ENCODE peak calls at places on chromosomes 11 and 22, in eight cellular contexts. One of them, this sample, is unnamed.
A peak's percentile ranks its signal among the peaks of the same experiment; 100 is the strongest.

GRCh38 chr11:5336331-5336730 is 7.0 kb downstream of the OR51B5 start:
- DNase-seq in stimulated activated CD4-positive, alpha-beta T cell treated with anti-CD3 and anti-CD28 coated beads, Interleukin-12 subunit alpha, Interleukin-12 subunit beta, amount 100 ng/mL, for 48 hours: no peak
- DNase-seq in head of caudate nucleus: no peak
- DNase-seq in foreskin keratinocyte: no peak
- DNase-seq in astrocyte of the cerebellum: no peak
- DNase-seq in CD4-positive, alpha-beta T cell: no peak
- DNase-seq in left colon: no peak
- DNase-seq in RWPE1: no peak
- DNase-seq in this sample: no peak

GRCh38 chr11:26134481-26135355 is 197.2 kb upstream of the ANO3 start:
- DNase-seq in stimulated activated CD4-positive, alpha-beta T cell treated with anti-CD3 and anti-CD28 coated beads, Interleukin-12 subunit alpha, Interleukin-12 subunit beta, amount 100 ng/mL, for 48 hours: no peak
- DNase-seq in head of caudate nucleus: peak; percentile 36
- DNase-seq in foreskin keratinocyte: no peak
- DNase-seq in astrocyte of the cerebellum: peak; percentile 6
- DNase-seq in CD4-positive, alpha-beta T cell: no peak
- DNase-seq in left colon: no peak
- DNase-seq in RWPE1: peak; percentile 5
- DNase-seq in this sample: peak; percentile 83

GRCh38 chr22:16793831-16794230 is 31.4 kb downstream of the XKR3 start:
- DNase-seq in stimulated activated CD4-positive, alpha-beta T cell treated with anti-CD3 and anti-CD28 coated beads, Interleukin-12 subunit alpha, Interleukin-12 subunit beta, amount 100 ng/mL, for 48 hours: no peak
- DNase-seq in head of caudate nucleus: no peak
- DNase-seq in foreskin keratinocyte: no peak
- DNase-seq in astrocyte of the cerebellum: no peak
- DNase-seq in CD4-positive, alpha-beta T cell: no peak
- DNase-seq in left colon: no peak
- DNase-seq in RWPE1: no peak
- DNase-seq in this sample: no peak

GRCh38 chr11:108870373-108871020 is 205.6 kb downstream of the DDX10 start:
- DNase-seq in stimulated activated CD4-positive, alpha-beta T cell treated with anti-CD3 and anti-CD28 coated beads, Interleukin-12 subunit alpha, Interleukin-12 subunit beta, amount 100 ng/mL, for 48 hours: no peak
- DNase-seq in head of caudate nucleus: no peak
- DNase-seq in foreskin keratinocyte: no peak
- DNase-seq in astrocyte of the cerebellum: no peak
- DNase-seq in CD4-positive, alpha-beta T cell: no peak
- DNase-seq in left colon: no peak
- DNase-seq in RWPE1: no peak
- DNase-seq in this sample: no peak

GRCh38 chr22:23579870-23580585 is at the start of gene IGLL1:
- DNase-seq in stimulated activated CD4-positive, alpha-beta T cell treated with anti-CD3 and anti-CD28 coated beads, Interleukin-12 subunit alpha, Interleukin-12 subunit beta, amount 100 ng/mL, for 48 hours: no peak
- DNase-seq in head of caudate nucleus: no peak
- DNase-seq in foreskin keratinocyte: no peak
- DNase-seq in astrocyte of the cerebellum: no peak
- DNase-seq in CD4-positive, alpha-beta T cell: no peak
- DNase-seq in left colon: no peak
- DNase-seq in RWPE1: no peak
- DNase-seq in this sample: no peak

GRCh38 chr22:30116362-30117117 is 36.3 kb downstream of the HORMAD2 start:
- DNase-seq in stimulated activated CD4-positive, alpha-beta T cell treated with anti-CD3 and anti-CD28 coated beads, Interleukin-12 subunit alpha, Interleukin-12 subunit beta, amount 100 ng/mL, for 48 hours: no peak
- DNase-seq in head of caudate nucleus: no peak
- DNase-seq in foreskin keratinocyte: peak; percentile 49
- DNase-seq in astrocyte of the cerebellum: peak; percentile 4
- DNase-seq in CD4-positive, alpha-beta T cell: no peak
- DNase-seq in left colon: no peak
- DNase-seq in RWPE1: peak; percentile 32
- DNase-seq in this sample: no peak

GRCh38 chr22:48198489-48199459 is 1436.3 kb downstream of the TBC1D22A start:
- DNase-seq in stimulated activated CD4-positive, alpha-beta T cell treated with anti-CD3 and anti-CD28 coated beads, Interleukin-12 subunit alpha, Interleukin-12 subunit beta, amount 100 ng/mL, for 48 hours: no peak
- DNase-seq in head of caudate nucleus: no peak
- DNase-seq in foreskin keratinocyte: no peak
- DNase-seq in astrocyte of the cerebellum: no peak
- DNase-seq in CD4-positive, alpha-beta T cell: no peak
- DNase-seq in left colon: no peak
- DNase-seq in RWPE1: no peak
- DNase-seq in this sample: peak; percentile 19

GRCh38 chr22:45271667-45272188 is 13.0 kb upstream of the UPK3A start:
- DNase-seq in stimulated activated CD4-positive, alpha-beta T cell treated with anti-CD3 and anti-CD28 coated beads, Interleukin-12 subunit alpha, Interleukin-12 subunit beta, amount 100 ng/mL, for 48 hours: no peak
- DNase-seq in head of caudate nucleus: no peak
- DNase-seq in foreskin keratinocyte: no peak
- DNase-seq in astrocyte of the cerebellum: no peak
- DNase-seq in CD4-positive, alpha-beta T cell: no peak
- DNase-seq in left colon: peak; percentile 64
- DNase-seq in RWPE1: no peak
- DNase-seq in this sample: peak; percentile 71

GRCh38 chr11:30879322-30880020 is 293.3 kb upstream of the MPPED2 start:
- DNase-seq in stimulated activated CD4-positive, alpha-beta T cell treated with anti-CD3 and anti-CD28 coated beads, Interleukin-12 subunit alpha, Interleukin-12 subunit beta, amount 100 ng/mL, for 48 hours: no peak
- DNase-seq in head of caudate nucleus: no peak
- DNase-seq in foreskin keratinocyte: no peak
- DNase-seq in astrocyte of the cerebellum: peak; percentile 4
- DNase-seq in CD4-positive, alpha-beta T cell: no peak
- DNase-seq in left colon: no peak
- DNase-seq in RWPE1: no peak
- DNase-seq in this sample: no peak

GRCh38 chr11:122727101-122727929 is 71.8 kb downstream of the UBASH3B start:
- DNase-seq in stimulated activated CD4-positive, alpha-beta T cell treated with anti-CD3 and anti-CD28 coated beads, Interleukin-12 subunit alpha, Interleukin-12 subunit beta, amount 100 ng/mL, for 48 hours: peak; percentile 38
- DNase-seq in head of caudate nucleus: no peak
- DNase-seq in foreskin keratinocyte: no peak
- DNase-seq in astrocyte of the cerebellum: no peak
- DNase-seq in CD4-positive, alpha-beta T cell: peak; percentile 25
- DNase-seq in left colon: no peak
- DNase-seq in RWPE1: no peak
- DNase-seq in this sample: no peak

GRCh38 chr11:35792148-35792845 is 129.7 kb downstream of the TRIM44 start:
- DNase-seq in stimulated activated CD4-positive, alpha-beta T cell treated with anti-CD3 and anti-CD28 coated beads, Interleukin-12 subunit alpha, Interleukin-12 subunit beta, amount 100 ng/mL, for 48 hours: no peak
- DNase-seq in head of caudate nucleus: no peak
- DNase-seq in foreskin keratinocyte: no peak
- DNase-seq in astrocyte of the cerebellum: no peak
- DNase-seq in CD4-positive, alpha-beta T cell: no peak
- DNase-seq in left colon: no peak
- DNase-seq in RWPE1: no peak
- DNase-seq in this sample: no peak

GRCh38 chr11:45655347-45655756 is 10.1 kb downstream of the CHST1 start:
- DNase-seq in stimulated activated CD4-positive, alpha-beta T cell treated with anti-CD3 and anti-CD28 coated beads, Interleukin-12 subunit alpha, Interleukin-12 subunit beta, amount 100 ng/mL, for 48 hours: peak; percentile 59
- DNase-seq in head of caudate nucleus: peak; percentile 91
- DNase-seq in foreskin keratinocyte: peak; percentile 24
- DNase-seq in astrocyte of the cerebellum: peak; percentile 41
- DNase-seq in CD4-positive, alpha-beta T cell: peak; percentile 55
- DNase-seq in left colon: no peak
- DNase-seq in RWPE1: peak; percentile 80
- DNase-seq in this sample: peak; percentile 69

GRCh38 chr11:63670077-63670737 is 969 bp downstream of the ATL3 start:
- DNase-seq in stimulated activated CD4-positive, alpha-beta T cell treated with anti-CD3 and anti-CD28 coated beads, Interleukin-12 subunit alpha, Interleukin-12 subunit beta, amount 100 ng/mL, for 48 hours: no peak
- DNase-seq in head of caudate nucleus: no peak
- DNase-seq in foreskin keratinocyte: no peak
- DNase-seq in astrocyte of the cerebellum: no peak
- DNase-seq in CD4-positive, alpha-beta T cell: no peak
- DNase-seq in left colon: no peak
- DNase-seq in RWPE1: no peak
- DNase-seq in this sample: no peak

GRCh38 chr22:25437414-25438160 is 126.9 kb upstream of the GRK3 start:
- DNase-seq in stimulated activated CD4-positive, alpha-beta T cell treated with anti-CD3 and anti-CD28 coated beads, Interleukin-12 subunit alpha, Interleukin-12 subunit beta, amount 100 ng/mL, for 48 hours: no peak
- DNase-seq in head of caudate nucleus: no peak
- DNase-seq in foreskin keratinocyte: no peak
- DNase-seq in astrocyte of the cerebellum: no peak
- DNase-seq in CD4-positive, alpha-beta T cell: no peak
- DNase-seq in left colon: no peak
- DNase-seq in RWPE1: no peak
- DNase-seq in this sample: no peak

GRCh38 chr11:60971520-60971919 is at the start of gene CD6:
- DNase-seq in stimulated activated CD4-positive, alpha-beta T cell treated with anti-CD3 and anti-CD28 coated beads, Interleukin-12 subunit alpha, Interleukin-12 subunit beta, amount 100 ng/mL, for 48 hours: no peak
- DNase-seq in head of caudate nucleus: no peak
- DNase-seq in foreskin keratinocyte: no peak
- DNase-seq in astrocyte of the cerebellum: no peak
- DNase-seq in CD4-positive, alpha-beta T cell: peak; percentile 61
- DNase-seq in left colon: no peak
- DNase-seq in RWPE1: no peak
- DNase-seq in this sample: no peak

GRCh38 chr11:65013130-65013691 is 749 bp upstream of the ARL2 start:
- DNase-seq in stimulated activated CD4-positive, alpha-beta T cell treated with anti-CD3 and anti-CD28 coated beads, Interleukin-12 subunit alpha, Interleukin-12 subunit beta, amount 100 ng/mL, for 48 hours: peak; percentile 85
- DNase-seq in head of caudate nucleus: peak; percentile 94
- DNase-seq in foreskin keratinocyte: no peak
- DNase-seq in astrocyte of the cerebellum: peak; percentile 52
- DNase-seq in CD4-positive, alpha-beta T cell: peak; percentile 85
- DNase-seq in left colon: peak; percentile 93
- DNase-seq in RWPE1: peak; percentile 90
- DNase-seq in this sample: peak; percentile 79

GRCh38 chr22:27349456-27349855 is 452.1 kb downstream of the MN1 start:
- DNase-seq in stimulated activated CD4-positive, alpha-beta T cell treated with anti-CD3 and anti-CD28 coated beads, Interleukin-12 subunit alpha, Interleukin-12 subunit beta, amount 100 ng/mL, for 48 hours: no peak
- DNase-seq in head of caudate nucleus: no peak
- DNase-seq in foreskin keratinocyte: no peak
- DNase-seq in astrocyte of the cerebellum: no peak
- DNase-seq in CD4-positive, alpha-beta T cell: no peak
- DNase-seq in left colon: no peak
- DNase-seq in RWPE1: no peak
- DNase-seq in this sample: no peak

GRCh38 chr11:123122852-123123251 is 60.9 kb upstream of the HSPA8 start:
- DNase-seq in stimulated activated CD4-positive, alpha-beta T cell treated with anti-CD3 and anti-CD28 coated beads, Interleukin-12 subunit alpha, Interleukin-12 subunit beta, amount 100 ng/mL, for 48 hours: no peak
- DNase-seq in head of caudate nucleus: no peak
- DNase-seq in foreskin keratinocyte: no peak
- DNase-seq in astrocyte of the cerebellum: no peak
- DNase-seq in CD4-positive, alpha-beta T cell: no peak
- DNase-seq in left colon: no peak
- DNase-seq in RWPE1: no peak
- DNase-seq in this sample: no peak

GRCh38 chr11:17721242-17721999 is 2.0 kb downstream of the MYOD1 start:
- DNase-seq in stimulated activated CD4-positive, alpha-beta T cell treated with anti-CD3 and anti-CD28 coated beads, Interleukin-12 subunit alpha, Interleukin-12 subunit beta, amount 100 ng/mL, for 48 hours: no peak
- DNase-seq in head of caudate nucleus: no peak
- DNase-seq in foreskin keratinocyte: no peak
- DNase-seq in astrocyte of the cerebellum: no peak
- DNase-seq in CD4-positive, alpha-beta T cell: no peak
- DNase-seq in left colon: no peak
- DNase-seq in RWPE1: no peak
- DNase-seq in this sample: no peak

GRCh38 chr11:1858154-1858553 is 5.3 kb downstream of the LSP1 start:
- DNase-seq in stimulated activated CD4-positive, alpha-beta T cell treated with anti-CD3 and anti-CD28 coated beads, Interleukin-12 subunit alpha, Interleukin-12 subunit beta, amount 100 ng/mL, for 48 hours: no peak
- DNase-seq in head of caudate nucleus: no peak
- DNase-seq in foreskin keratinocyte: no peak
- DNase-seq in astrocyte of the cerebellum: no peak
- DNase-seq in CD4-positive, alpha-beta T cell: no peak
- DNase-seq in left colon: no peak
- DNase-seq in RWPE1: no peak
- DNase-seq in this sample: no peak

GRCh38 chr22:19149047-19149883 is 827 bp downstream of the GSC2 start:
- DNase-seq in stimulated activated CD4-positive, alpha-beta T cell treated with anti-CD3 and anti-CD28 coated beads, Interleukin-12 subunit alpha, Interleukin-12 subunit beta, amount 100 ng/mL, for 48 hours: peak; percentile 13
- DNase-seq in head of caudate nucleus: no peak
- DNase-seq in foreskin keratinocyte: no peak
- DNase-seq in astrocyte of the cerebellum: no peak
- DNase-seq in CD4-positive, alpha-beta T cell: peak; percentile 16
- DNase-seq in left colon: no peak
- DNase-seq in RWPE1: no peak
- DNase-seq in this sample: no peak

GRCh38 chr11:11978098-11978637 is 30.3 kb downstream of the DKK3 start:
- DNase-seq in stimulated activated CD4-positive, alpha-beta T cell treated with anti-CD3 and anti-CD28 coated beads, Interleukin-12 subunit alpha, Interleukin-12 subunit beta, amount 100 ng/mL, for 48 hours: no peak
- DNase-seq in head of caudate nucleus: no peak
- DNase-seq in foreskin keratinocyte: no peak
- DNase-seq in astrocyte of the cerebellum: no peak
- DNase-seq in CD4-positive, alpha-beta T cell: no peak
- DNase-seq in left colon: no peak
- DNase-seq in RWPE1: no peak
- DNase-seq in this sample: no peak

GRCh38 chr22:26615149-26615548 is 2.7 kb downstream of the CRYBB1 start:
- DNase-seq in stimulated activated CD4-positive, alpha-beta T cell treated with anti-CD3 and anti-CD28 coated beads, Interleukin-12 subunit alpha, Interleukin-12 subunit beta, amount 100 ng/mL, for 48 hours: no peak
- DNase-seq in head of caudate nucleus: no peak
- DNase-seq in foreskin keratinocyte: no peak
- DNase-seq in astrocyte of the cerebellum: no peak
- DNase-seq in CD4-positive, alpha-beta T cell: no peak
- DNase-seq in left colon: peak; percentile 36
- DNase-seq in RWPE1: no peak
- DNase-seq in this sample: no peak

GRCh38 chr11:6405039-6405667 is 13.7 kb downstream of the APBB1 start:
- DNase-seq in stimulated activated CD4-positive, alpha-beta T cell treated with anti-CD3 and anti-CD28 coated beads, Interleukin-12 subunit alpha, Interleukin-12 subunit beta, amount 100 ng/mL, for 48 hours: no peak
- DNase-seq in head of caudate nucleus: peak; percentile 69
- DNase-seq in foreskin keratinocyte: no peak
- DNase-seq in astrocyte of the cerebellum: no peak
- DNase-seq in CD4-positive, alpha-beta T cell: no peak
- DNase-seq in left colon: no peak
- DNase-seq in RWPE1: no peak
- DNase-seq in this sample: no peak

GRCh38 chr11:71301046-71301857 is 48.9 kb upstream of the SHANK2 start:
- DNase-seq in stimulated activated CD4-positive, alpha-beta T cell treated with anti-CD3 and anti-CD28 coated beads, Interleukin-12 subunit alpha, Interleukin-12 subunit beta, amount 100 ng/mL, for 48 hours: no peak
- DNase-seq in head of caudate nucleus: no peak
- DNase-seq in foreskin keratinocyte: no peak
- DNase-seq in astrocyte of the cerebellum: no peak
- DNase-seq in CD4-positive, alpha-beta T cell: no peak
- DNase-seq in left colon: no peak
- DNase-seq in RWPE1: no peak
- DNase-seq in this sample: no peak

GRCh38 chr11:130055637-130056036 is 14.1 kb upstream of the APLP2 start:
- DNase-seq in stimulated activated CD4-positive, alpha-beta T cell treated with anti-CD3 and anti-CD28 coated beads, Interleukin-12 subunit alpha, Interleukin-12 subunit beta, amount 100 ng/mL, for 48 hours: no peak
- DNase-seq in head of caudate nucleus: peak; percentile 59
- DNase-seq in foreskin keratinocyte: no peak
- DNase-seq in astrocyte of the cerebellum: no peak
- DNase-seq in CD4-positive, alpha-beta T cell: no peak
- DNase-seq in left colon: no peak
- DNase-seq in RWPE1: peak; percentile 29
- DNase-seq in this sample: no peak

GRCh38 chr22:21916309-21916918 is 36.2 kb downstream of the PPM1F start:
- DNase-seq in stimulated activated CD4-positive, alpha-beta T cell treated with anti-CD3 and anti-CD28 coated beads, Interleukin-12 subunit alpha, Interleukin-12 subunit beta, amount 100 ng/mL, for 48 hours: no peak
- DNase-seq in head of caudate nucleus: no peak
- DNase-seq in foreskin keratinocyte: no peak
- DNase-seq in astrocyte of the cerebellum: no peak
- DNase-seq in CD4-positive, alpha-beta T cell: no peak
- DNase-seq in left colon: no peak
- DNase-seq in RWPE1: no peak
- DNase-seq in this sample: no peak

GRCh38 chr11:125168875-125169537 is 4.5 kb downstream of the PKNOX2 start:
- DNase-seq in stimulated activated CD4-positive, alpha-beta T cell treated with anti-CD3 and anti-CD28 coated beads, Interleukin-12 subunit alpha, Interleukin-12 subunit beta, amount 100 ng/mL, for 48 hours: no peak
- DNase-seq in head of caudate nucleus: peak; percentile 36
- DNase-seq in foreskin keratinocyte: no peak
- DNase-seq in astrocyte of the cerebellum: no peak
- DNase-seq in CD4-positive, alpha-beta T cell: no peak
- DNase-seq in left colon: no peak
- DNase-seq in RWPE1: no peak
- DNase-seq in this sample: no peak

GRCh38 chr11:35852056-35852455 is 91.8 kb upstream of the LDLRAD3 start:
- DNase-seq in stimulated activated CD4-positive, alpha-beta T cell treated with anti-CD3 and anti-CD28 coated beads, Interleukin-12 subunit alpha, Interleukin-12 subunit beta, amount 100 ng/mL, for 48 hours: no peak
- DNase-seq in head of caudate nucleus: no peak
- DNase-seq in foreskin keratinocyte: no peak
- DNase-seq in astrocyte of the cerebellum: no peak
- DNase-seq in CD4-positive, alpha-beta T cell: no peak
- DNase-seq in left colon: no peak
- DNase-seq in RWPE1: no peak
- DNase-seq in this sample: no peak

This sample was measured in SK-MEL-5.